ENCODE peak calls at places on chromosomes 6 and 20, in nine cellular contexts. N is activated CD8-positive, alpha-beta T cell treated with anti-CD3 and anti-CD28 coated beads for 36 hours; P is H7; G is CD4-positive, alpha-beta memory T cell; Z is lower leg skin; J is iris pigment epithelial cell; M is hippocampal formation; R is progenitor cell of endocrine pancreas; X is neural crest cell. E is an unnamed sample.

GRCh38 chr6:168060521-168060931 is 18.5 kb downstream of the FRMD1 start:
- DNase-seq in N (no peak), P (peak; percentile 88), G (peak; percentile 26), Z (no peak), J (peak; percentile 65), M (peak; percentile 54), R (peak; percentile 44), X (peak; percentile 48), E (no peak)

GRCh38 chr6:123402052-123402451 is 234.7 kb downstream of the TRDN start:
- DNase-seq in N (no peak), P (no peak), G (no peak), Z (no peak), J (no peak), M (no peak), R (no peak), X (no peak), E (no peak)

GRCh38 chr6:3571836-3572235 is 115.0 kb upstream of the SLC22A23 start:
- DNase-seq in N (no peak), P (no peak), G (no peak), Z (no peak), J (no peak), M (no peak), R (no peak), X (no peak), E (no peak)

GRCh38 chr6:44630125-44631028 is 242.9 kb downstream of the CDC5L start:
- DNase-seq in N (peak; percentile 50), P (peak; percentile 94), G (no peak), Z (no peak), J (peak; percentile 71), M (no peak), R (peak; percentile 18), X (peak; percentile 42), E (no peak)

GRCh38 chr6:15547379-15547778 is 115.4 kb downstream of the DTNBP1 start:
- DNase-seq in N (no peak), P (no peak), G (no peak), Z (no peak), J (no peak), M (no peak), R (no peak), X (no peak), E (no peak)

GRCh38 chr6:12576389-12576788 is 140.2 kb upstream of the PHACTR1 start:
- DNase-seq in N (no peak), P (no peak), G (no peak), Z (no peak), J (peak; percentile 70), M (no peak), R (no peak), X (no peak), E (no peak)

GRCh38 chr20:64075556-64075955 is 3.8 kb downstream of the RGS19 start:
- DNase-seq in N (no peak), P (no peak), G (no peak), Z (no peak), J (no peak), M (no peak), R (no peak), X (no peak), E (no peak)

GRCh38 chr20:12110711-12111110 is 193.0 kb downstream of the BTBD3 start:
- DNase-seq in N (no peak), P (no peak), G (no peak), Z (no peak), J (peak; percentile 51), M (no peak), R (no peak), X (no peak), E (no peak)

GRCh38 chr20:19583532-19584175 is 174.4 kb upstream of the RIN2 start:
- DNase-seq in N (peak; percentile 74), P (peak; percentile 88), G (no peak), Z (peak; percentile 55), J (peak; percentile 49), M (peak; percentile 17), R (peak; percentile 79), X (peak; percentile 85), E (peak; percentile 81)

GRCh38 chr6:31878761-31879542 is at the start of gene SLC44A4:
- DNase-seq in N (no peak), P (peak; percentile 93), G (no peak), Z (no peak), J (no peak), M (no peak), R (no peak), X (no peak), E (no peak)

GRCh38 chr6:125099211-125100017 is 54.2 kb upstream of the TPD52L1 start:
- DNase-seq in N (peak; percentile 27), P (peak; percentile 81), G (no peak), Z (no peak), J (peak; percentile 73), M (peak; percentile 79), R (peak; percentile 34), X (peak; percentile 40), E (peak; percentile 30)

GRCh38 chr6:139820191-139820590 is 445.7 kb upstream of the CITED2 start:
- DNase-seq in N (no peak), P (no peak), G (no peak), Z (no peak), J (peak; percentile 27), M (no peak), R (no peak), X (no peak), E (no peak)

GRCh38 chr6:147759088-147759487 is 250.6 kb downstream of the SAMD5 start:
- DNase-seq in N (no peak), P (no peak), G (no peak), Z (no peak), J (peak; percentile 56), M (no peak), R (no peak), X (no peak), E (no peak)

GRCh38 chr20:63698739-63699465 is 2.5 kb downstream of the TNFRSF6B start:
- DNase-seq in N (peak; percentile 72), P (peak; percentile 78), G (no peak), Z (no peak), J (peak; percentile 93), M (no peak), R (no peak), X (no peak), E (no peak)

GRCh38 chr6:158894192-158894591 is 75.0 kb upstream of the EZR start:
- DNase-seq in N (no peak), P (peak; percentile 69), G (no peak), Z (no peak), J (peak; percentile 90), M (no peak), R (no peak), X (no peak), E (no peak)

GRCh38 chr6:79463721-79464120 is 73.5 kb downstream of the LCA5 start:
- DNase-seq in N (no peak), P (peak; percentile 28), G (no peak), Z (no peak), J (peak; percentile 21), M (no peak), R (no peak), X (no peak), E (no peak)

GRCh38 chr6:45054610-45055009 is 273.5 kb upstream of the RUNX2 start:
- DNase-seq in N (peak; percentile 4), P (no peak), G (no peak), Z (no peak), J (peak; percentile 71), M (no peak), R (no peak), X (no peak), E (no peak)

E was measured in breast epithelium.